ENCODE peak calls at places on chromosomes 12 and 14, in ten cellular contexts. N is heart left ventricle, T is stomach, C is aorta, P is breast epithelium, U is psoas muscle, Q is thyroid gland, G is IMR-90, B is H9, F is GM23338. A is an unnamed sample. For H3K4me1, the result is how much of the 10 kb centered on the place peaks cover.

GRCh38 chr14:93045965-93046695 is 69.6 kb downstream of the ITPK1 start:
- DNase-seq in U (no peak), Q (peak), B (no peak), P (no peak), N (no peak), G (peak), F (no peak), C (no peak), T (no peak), A (no peak)

GRCh38 chr12:57754411-57755193 is at the start of gene MARCHF9:
- DNase-seq in N (peak), C (peak), P (no peak), B (peak), F (peak), G (no peak), T (peak), Q (peak), U (peak), A (peak)

GRCh38 chr12:11959117-11959823 is 111.5 kb upstream of the BCL2L14 start:
- DNase-seq in P (no peak), T (no peak), F (no peak), G (peak), C (no peak), Q (peak), U (no peak), B (no peak), N (no peak), A (no peak)

GRCh38 chr14:22558221-22558913 is 30.7 kb downstream of the DAD1 start:
- DNase-seq in C (no peak), P (no peak), T (no peak), G (no peak), N (no peak), B (peak), Q (no peak), U (no peak), F (peak), A (no peak)

GRCh38 chr12:93039062-93039461 is 110.0 kb upstream of the EEA1 start:
- DNase-seq in U (no peak), B (no peak), N (no peak), T (no peak), G (peak), Q (no peak), F (no peak), C (no peak), P (no peak), A (no peak)

GRCh38 chr14:22282429-22282828 is 306.6 kb downstream of the DAD1 start:
- DNase-seq in U (no peak), F (no peak), N (no peak), G (no peak), Q (no peak), P (no peak), C (no peak), B (no peak), T (no peak), A (no peak)

GRCh38 chr12:96313606-96314005 is 86.6 kb downstream of the CDK17 start:
- DNase-seq in T (no peak), N (no peak), P (no peak), Q (no peak), B (no peak), G (no peak), U (no peak), C (no peak), F (no peak), A (no peak)

GRCh38 chr12:68423175-68423574 is 91.0 kb upstream of the MDM1 start:
- DNase-seq in P (no peak), C (no peak), T (no peak), Q (no peak), F (no peak), G (no peak), B (no peak), N (no peak), U (no peak), A (no peak)

GRCh38 chr12:93671044-93671443 is 6.1 kb upstream of the CRADD start:
- DNase-seq in P (no peak), Q (no peak), F (no peak), B (no peak), G (no peak), N (no peak), C (no peak), T (no peak), U (no peak), A (no peak)

GRCh38 chr14:100589760-100590469 is 2.7 kb upstream of the BEGAIN start:
- DNase-seq in C (peak), B (no peak), F (no peak), N (no peak), G (no peak), U (peak), Q (no peak), P (no peak), T (no peak), A (peak)

GRCh38 chr12:3218150-3218845 is 141.1 kb downstream of the TSPAN9 start:
- DNase-seq in G (peak), B (no peak), C (peak), F (no peak), P (peak), U (peak), Q (peak), T (peak), N (peak), A (peak)

GRCh38 chr12:95721320-95721719 is 69.2 kb downstream of the NTN4 start:
- DNase-seq in P (no peak), C (no peak), Q (no peak), N (no peak), B (no peak), U (no peak), T (no peak), G (peak), F (peak), A (no peak)

GRCh38 chr14:50839696-50840095 is 8.7 kb upstream of the NIN start:
- DNase-seq in F (no peak), U (no peak), P (no peak), G (no peak), C (no peak), T (no peak), B (no peak), N (no peak), Q (no peak), A (no peak)

GRCh38 chr12:72560370-72560769 is 288.2 kb downstream of the TRHDE start:
- DNase-seq in F (peak), T (no peak), P (no peak), Q (no peak), C (no peak), B (peak), N (no peak), U (no peak), G (no peak), A (no peak)

GRCh38 chr12:34347367-34347766 is 325.1 kb downstream of the ALG10 start:
- DNase-seq in U (no peak), T (no peak), G (no peak), F (peak), P (no peak), N (no peak), B (no peak), Q (no peak), C (no peak), A (no peak)

GRCh38 chr12:58917699-58918334 is 2.5 kb downstream of the LRIG3 start:
- DNase-seq in C (no peak), G (no peak), N (no peak), F (no peak), P (no peak), U (no peak), Q (no peak), B (no peak), T (no peak), A (no peak)

GRCh38 chr14:96078687-96079016 is 39.5 kb downstream of the C14orf132 start:
- DNase-seq in F (no peak), N (no peak), C (no peak), U (no peak), B (no peak), T (no peak), Q (no peak), P (no peak), G (no peak), A (no peak)

GRCh38 chr12:45703942-45704341 is 25.6 kb upstream of the ARID2 start:
- DNase-seq in P (no peak), F (no peak), U (no peak), G (peak), C (no peak), T (no peak), Q (no peak), N (no peak), B (no peak), A (no peak)

GRCh38 chr12:3416159-3416558 is 74.8 kb upstream of the PRMT8 start:
- DNase-seq in F (peak), P (no peak), Q (no peak), B (no peak), G (no peak), U (no peak), N (no peak), T (no peak), C (no peak), A (no peak)

GRCh38 chr12:26121841-26122680 is 2.8 kb downstream of the BHLHE41 start:
- DNase-seq in T (no peak), B (peak), F (peak), P (no peak), C (peak), U (peak), G (peak), Q (peak), N (peak), A (no peak)

GRCh38 chr12:123056709-123057108 is 76.2 kb downstream of the ARL6IP4 start:
- DNase-seq in P (no peak), C (peak), F (no peak), U (no peak), N (no peak), B (no peak), T (no peak), Q (no peak), G (no peak), A (no peak)

GRCh38 chr14:101355284-101355683 is 206.0 kb upstream of the DIO3 start:
- DNase-seq in G (no peak), C (peak), B (peak), Q (no peak), U (no peak), P (no peak), N (no peak), T (peak), F (no peak), A (no peak)

GRCh38 chr12:98901189-98901588 is 256.1 kb downstream of the APAF1 start:
- DNase-seq in U (no peak), F (no peak), T (no peak), Q (no peak), C (no peak), G (no peak), B (no peak), P (no peak), N (no peak), A (no peak)

DNA sequence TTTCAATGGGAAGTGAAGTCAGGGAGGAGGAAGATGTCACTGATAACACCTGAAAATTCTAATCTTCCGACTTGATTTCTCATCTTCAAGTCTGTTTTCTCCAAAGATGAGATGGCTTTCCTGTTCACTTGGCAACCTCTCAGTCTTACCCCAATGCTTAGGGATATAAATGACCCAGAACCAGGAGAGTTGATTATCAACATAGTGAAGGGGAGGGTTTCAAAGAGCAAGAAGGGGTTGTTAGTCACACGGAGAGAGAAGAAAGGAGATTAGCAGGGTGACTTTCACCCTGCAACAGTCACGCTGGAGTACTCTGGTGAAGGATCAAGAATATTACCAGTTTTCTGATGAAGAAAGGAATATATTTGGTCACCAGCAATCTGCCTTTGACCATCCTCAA is at the start of gene TMEM52B:
- DNase-seq in F (no peak), G (no peak), T (no peak), U (no peak), P (no peak), N (no peak), Q (no peak), B (no peak), C (no peak), A (no peak)
- H3K27ac ChIP-seq in F (no peak), G (peak), T (no peak), U (no peak), P (no peak), N (no peak), Q (no peak), B (no peak), C (no peak), A (no peak)

GRCh38 chr12:104503191-104503590 is 46.4 kb downstream of the CHST11 start:
- DNase-seq in P (no peak), G (no peak), Q (no peak), B (no peak), N (no peak), T (no peak), U (no peak), F (no peak), C (no peak), A (no peak)
- H3K4me1 ChIP-seq in P (under half), G (under half), Q (under half), B (under half), N (under half), T (half or more), U (under half), F (under half), C (under half), A (under half)

DNA sequence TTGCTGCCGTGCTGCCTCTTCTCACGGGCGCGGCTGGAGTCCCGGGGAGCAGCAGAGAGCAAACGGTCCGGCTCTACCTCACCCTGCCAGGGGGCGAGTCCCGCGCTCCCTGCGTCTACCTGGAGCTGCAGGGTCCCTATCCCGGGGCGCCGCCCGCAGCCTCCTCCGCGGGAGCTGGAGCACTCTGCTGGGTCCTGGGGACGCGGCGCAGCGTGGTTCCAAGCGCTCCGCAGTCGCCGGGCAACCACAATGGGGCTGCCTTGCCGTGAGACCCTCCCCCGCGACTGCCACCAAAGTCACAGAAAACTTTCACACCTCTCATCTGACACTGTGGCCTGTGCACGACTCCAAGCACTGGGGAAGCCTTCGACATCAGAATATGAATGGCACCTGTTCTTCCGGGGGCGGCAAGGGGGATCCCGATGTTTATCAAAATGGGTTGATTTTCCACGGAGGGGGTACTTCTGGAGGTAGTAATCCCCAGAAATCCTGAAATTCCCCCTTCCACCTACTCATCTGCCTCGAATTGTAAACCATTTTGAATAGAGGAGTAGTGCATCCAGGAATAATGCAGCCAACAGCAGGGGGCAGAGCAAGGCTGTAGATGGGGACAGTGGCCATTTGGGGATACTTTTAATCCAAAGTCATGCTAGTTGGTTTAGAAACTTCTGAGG is at the start of gene C12orf42:
- DNase-seq in F (peak), U (peak), C (no peak), T (no peak), P (no peak), G (no peak), B (peak), Q (peak), N (no peak), A (no peak)
- H3K27ac ChIP-seq in F (no peak), U (no peak), C (no peak), T (no peak), P (no peak), G (no peak), B (no peak), Q (no peak), N (no peak), A (no peak)

DNA sequence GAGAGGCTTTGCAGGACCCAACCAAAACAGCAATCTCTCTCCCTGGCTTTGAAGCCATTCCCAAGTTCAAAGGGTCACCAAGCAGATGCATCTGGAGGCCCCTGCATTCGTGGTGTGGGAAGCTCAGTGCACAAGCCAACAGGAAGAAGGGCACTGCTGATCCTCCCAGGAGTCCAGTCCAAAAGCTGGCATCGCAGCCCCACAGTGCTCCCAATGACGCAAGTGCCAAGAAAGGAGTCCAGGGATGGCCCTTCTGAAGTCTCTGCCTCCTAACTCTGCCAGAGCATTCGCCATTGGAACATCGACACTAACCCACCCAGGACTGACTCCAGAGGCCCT is 25.1 kb downstream of the PXN start:
- DNase-seq in B (no peak), N (no peak), U (no peak), Q (no peak), C (no peak), G (no peak), P (no peak), F (no peak), T (no peak), A (no peak)
- H3K4me1 ChIP-seq in B (under half), N (half or more), U (half or more), Q (half or more), C (under half), G (under half), P (under half), F (under half), T (half or more), A (half or more)

GRCh38 chr14:20711275-20712069 is 22.9 kb downstream of the ANG start:
- DNase-seq in B (no peak), U (no peak), F (no peak), G (no peak), C (no peak), P (no peak), T (no peak), Q (no peak), N (no peak), A (no peak)

GRCh38 chr14:20712900-20713299 is 24.3 kb downstream of the ANG start:
- DNase-seq in B (no peak), U (no peak), N (no peak), P (no peak), C (no peak), Q (no peak), G (no peak), T (no peak), F (no peak), A (no peak)

GRCh38 chr14:20706657-20707355 is 18.2 kb downstream of the ANG start:
- DNase-seq in U (no peak), Q (no peak), B (no peak), P (no peak), N (no peak), T (no peak), C (no peak), G (no peak), F (peak), A (no peak)

DNA sequence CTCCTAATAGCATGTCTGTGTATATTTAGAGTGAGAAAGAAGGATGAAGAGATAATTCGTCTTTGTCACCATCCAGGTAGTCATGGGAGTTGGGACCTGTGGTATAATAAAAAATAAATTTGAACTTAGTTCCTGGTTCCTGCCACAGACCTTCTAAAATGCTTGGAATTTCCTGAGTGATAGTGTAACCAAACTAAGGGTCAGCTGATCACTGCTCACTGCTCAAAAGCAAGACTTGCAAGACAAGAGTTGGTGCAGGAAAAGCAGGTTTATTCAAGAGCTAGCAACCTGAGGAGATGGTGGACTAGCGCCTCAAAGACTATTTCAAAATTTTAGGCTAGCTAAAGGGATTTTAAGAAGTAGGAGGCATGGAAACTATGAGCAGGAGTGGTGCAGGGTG is 19.1 kb downstream of the ANG start:
- DNase-seq in C (no peak), U (no peak), N (no peak), F (no peak), T (peak), Q (peak), P (no peak), G (no peak), B (no peak), A (no peak)
- H3K27ac ChIP-seq in C (no peak), U (peak), N (no peak), F (peak), T (peak), Q (no peak), P (peak), G (no peak), B (peak), A (no peak)

DNA sequence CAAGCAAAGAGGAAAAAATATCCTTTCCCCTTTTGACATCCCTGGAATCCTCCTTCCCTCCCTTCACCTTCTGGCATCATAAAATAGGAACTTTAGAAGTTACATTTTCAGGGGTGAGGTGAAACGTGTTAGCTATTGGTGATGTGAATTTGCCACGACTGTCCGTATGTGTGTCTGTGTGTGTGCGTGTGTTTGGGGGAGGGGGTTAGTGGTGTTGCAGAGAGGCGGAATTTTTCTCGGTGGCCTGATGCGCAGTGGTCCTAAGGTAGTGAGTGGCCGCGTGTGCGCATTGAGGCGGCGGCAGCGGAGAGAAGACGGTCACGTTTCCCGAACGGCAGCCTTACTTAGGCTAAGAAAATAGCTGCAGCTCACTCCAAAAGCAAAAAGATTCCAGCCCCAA is 4.5 kb downstream of the FLRT2 start:
- DNase-seq in G (peak), T (no peak), C (no peak), U (no peak), Q (peak), P (no peak), N (no peak), B (peak), F (peak), A (no peak)
- H3K4me1 ChIP-seq in G (under half), T (under half), C (under half), U (under half), Q (under half), P (under half), N (under half), B (under half), F (half or more), A (under half)

GRCh38 chr12:6084969-6085450 is 39.5 kb downstream of the VWF start:
- DNase-seq in G (no peak), U (no peak), Q (no peak), P (no peak), B (no peak), T (no peak), C (no peak), F (no peak), N (no peak), A (no peak)
- H3K27ac ChIP-seq in G (no peak), U (no peak), Q (no peak), P (no peak), B (peak), T (peak), C (no peak), F (peak), N (no peak), A (peak)

GRCh38 chr12:132121283-132121682 is 22.8 kb downstream of the DDX51 start:
- DNase-seq in T (no peak), B (no peak), Q (no peak), P (no peak), C (no peak), U (no peak), F (no peak), N (no peak), G (no peak), A (no peak)
- H3K4me1 ChIP-seq in T (under half), B (under half), Q (under half), P (under half), C (under half), U (under half), F (under half), N (under half), G (under half), A (under half)

GRCh38 chr14:64542839-64543207 is 2.3 kb downstream of the HSPA2 start:
- DNase-seq in N (no peak), F (no peak), Q (no peak), T (no peak), B (no peak), C (no peak), U (no peak), G (no peak), P (no peak), A (no peak)
- H3K27ac ChIP-seq in N (no peak), F (no peak), Q (no peak), T (no peak), B (no peak), C (no peak), U (peak), G (no peak), P (no peak), A (no peak)

GRCh38 chr12:124464830-124465229 is 102.6 kb downstream of the NCOR2 start:
- DNase-seq in C (no peak), F (no peak), P (no peak), G (no peak), T (no peak), Q (no peak), B (no peak), U (no peak), N (peak), A (no peak)
- H3K4me1 ChIP-seq in C (under half), F (under half), P (under half), G (under half), T (under half), Q (under half), B (under half), U (under half), N (under half), A (under half)